ENCODE peak calls at places on chromosomes 1 and 21, in six cellular contexts. J is right atrium auricular region, F is glomerular endothelial cell, L is GM12865, W is NCI-H345, S is mesendoderm. Q is an unnamed sample.
A peak's percentile ranks its signal among the peaks of the same experiment; 100 is the strongest.

GRCh38 chr1:10152709-10153284 is 57.6 kb upstream of the KIF1B start:
- DNase-seq in L (peak; percentile 32), S (peak; percentile 68), W (peak; percentile 28), J (no peak), F (peak; percentile 12), Q (peak; percentile 38)

GRCh38 chr1:22490309-22490708 is 38.7 kb downstream of the ZBTB40 start:
- DNase-seq in W (no peak), S (peak; percentile 91), F (no peak), J (no peak), L (no peak), Q (no peak)

GRCh38 chr1:37143818-37144217 is 109.5 kb upstream of the GRIK3 start:
- DNase-seq in S (peak; percentile 40), F (no peak), W (no peak), L (no peak), J (no peak), Q (no peak)

GRCh38 chr1:961132-961652 is 808 bp downstream of the KLHL17 start:
- DNase-seq in L (no peak), S (no peak), J (no peak), F (no peak), W (no peak), Q (peak; percentile 75)

GRCh38 chr1:31003613-31004230 is 61.8 kb downstream of the PUM1 start:
- DNase-seq in F (no peak), L (no peak), J (no peak), W (no peak), S (no peak), Q (no peak)

GRCh38 chr1:37858931-37859506 is 373 bp downstream of the MTF1 start:
- DNase-seq in J (no peak), F (no peak), L (no peak), S (no peak), W (no peak), Q (no peak)

GRCh38 chr21:45326169-45326833 is 38.6 kb upstream of the POFUT2 start:
- DNase-seq in L (peak; percentile 23), S (no peak), W (no peak), J (no peak), F (no peak), Q (no peak)

GRCh38 chr21:44539991-44540666 is at the start of gene KRTAP10-1:
- DNase-seq in S (no peak), F (no peak), W (no peak), J (peak; percentile 52), L (no peak), Q (no peak)

Q was measured in GM20000.